ENCODE peak calls at places on chromosome 6, in seven cellular contexts. O is activated T-cell treated with anti-CD3 and anti-CD28 coated beads, Interleukin-2, amount 50 U/mL, for 4 hours; A is heart left ventricle; H is activated naive CD8-positive, alpha-beta T cell treated with anti-CD3 and anti-CD28 coated beads, Interleukin-2, amount 50 U/mL, for 24 hours; P is left lung; J is upper lobe of right lung; Q is HCT116. I is an unnamed sample.

GRCh38 chr6:82251942-82252341 is 4.4 kb upstream of the IBTK start:
- ATAC-seq in O (no peak), A (no peak), H (no peak), P (no peak), J (no peak), Q (no peak), I (no peak)

GRCh38 chr6:42693725-42694323 is 28.6 kb downstream of the PRPH2 start:
- ATAC-seq in O (no peak), A (no peak), H (peak; percentile 11), P (no peak), J (no peak), Q (no peak), I (no peak)

GRCh38 chr6:31658983-31659648 is 1.5 kb downstream of the C6orf47 start:
- ATAC-seq in O (no peak), A (no peak), H (no peak), P (no peak), J (no peak), Q (no peak), I (no peak)

GRCh38 chr6:158789115-158789917 is 29.9 kb downstream of the EZR start:
- ATAC-seq in O (peak; percentile 79), A (peak; percentile 45), H (peak; percentile 70), P (peak; percentile 7), J (peak; percentile 18), Q (no peak), I (no peak)

GRCh38 chr6:163343609-163344008 is 70.9 kb upstream of the QKI start:
- ATAC-seq in O (no peak), A (peak; percentile 45), H (no peak), P (no peak), J (no peak), Q (no peak), I (no peak)

GRCh38 chr6:168514216-168514615 is 73.2 kb downstream of the SMOC2 start:
- ATAC-seq in O (no peak), A (peak; percentile 84), H (no peak), P (peak; percentile 42), J (peak; percentile 17), Q (no peak), I (no peak)

GRCh38 chr6:74455786-74456185 is 750.1 kb downstream of the COL12A1 start:
- ATAC-seq in O (no peak), A (no peak), H (no peak), P (no peak), J (no peak), Q (no peak), I (no peak)

GRCh38 chr6:138765896-138766487 is 7.6 kb upstream of the CCDC28A start:
- ATAC-seq in O (no peak), A (no peak), H (no peak), P (peak; percentile 54), J (peak; percentile 36), Q (peak; percentile 63), I (no peak)

GRCh38 chr6:132400641-132401119 is 595 bp downstream of the MOXD1 start:
- ATAC-seq in O (no peak), A (peak; percentile 58), H (no peak), P (peak; percentile 28), J (peak; percentile 16), Q (peak; percentile 34), I (peak; percentile 35)

GRCh38 chr6:118488631-118489030 is 59.5 kb upstream of the PLN start:
- ATAC-seq in O (no peak), A (no peak), H (no peak), P (no peak), J (no peak), Q (no peak), I (no peak)

GRCh38 chr6:27986928-27987725 is 30.1 kb downstream of the OR2B6 start:
- ATAC-seq in O (no peak), A (no peak), H (no peak), P (no peak), J (no peak), Q (peak; percentile 36), I (no peak)

GRCh38 chr6:126127662-126128061 is 141.3 kb downstream of the TRMT11 start:
- ATAC-seq in O (no peak), A (no peak), H (no peak), P (no peak), J (no peak), Q (no peak), I (no peak)

GRCh38 chr6:2771021-2771558 is 5.9 kb downstream of the WRNIP1 start:
- ATAC-seq in O (no peak), A (no peak), H (no peak), P (no peak), J (no peak), Q (no peak), I (no peak)

GRCh38 chr6:159317430-159317829 is 148.2 kb downstream of the FNDC1 start:
- ATAC-seq in O (no peak), A (no peak), H (no peak), P (no peak), J (no peak), Q (no peak), I (no peak)

GRCh38 chr6:3442444-3443220 is 14.2 kb downstream of the SLC22A23 start:
- ATAC-seq in O (no peak), A (no peak), H (no peak), P (peak; percentile 51), J (peak; percentile 30), Q (peak; percentile 43), I (no peak)

GRCh38 chr6:5832621-5833107 is 174.1 kb downstream of the NRN1 start:
- ATAC-seq in O (no peak), A (no peak), H (no peak), P (no peak), J (no peak), Q (no peak), I (no peak)

GRCh38 chr6:147126618-147127022 is 77.6 kb upstream of the STXBP5 start:
- ATAC-seq in O (no peak), A (peak; percentile 97), H (no peak), P (peak; percentile 70), J (peak; percentile 74), Q (no peak), I (no peak)

GRCh38 chr6:150290429-150290828 is 78.4 kb upstream of the IYD start:
- ATAC-seq in O (no peak), A (no peak), H (no peak), P (peak; percentile 63), J (no peak), Q (no peak), I (peak; percentile 92)

GRCh38 chr6:111551521-111552231 is 54.0 kb downstream of the TRAF3IP2 start:
- ATAC-seq in O (no peak), A (no peak), H (no peak), P (peak; percentile 88), J (peak; percentile 86), Q (peak; percentile 53), I (peak; percentile 40)

GRCh38 chr6:49409951-49410542 is 53.0 kb downstream of the MMUT start:
- ATAC-seq in O (no peak), A (peak; percentile 74), H (peak; percentile 52), P (peak; percentile 91), J (peak; percentile 88), Q (peak; percentile 89), I (peak; percentile 67)

GRCh38 chr6:132490478-132491204 is 22.3 kb downstream of the STX7 start:
- ATAC-seq in O (no peak), A (peak; percentile 77), H (no peak), P (peak; percentile 45), J (peak; percentile 52), Q (no peak), I (no peak)

GRCh38 chr6:10418862-10419748 is 4.2 kb upstream of the TFAP2A start:
- ATAC-seq in O (no peak), A (no peak), H (peak; percentile 22), P (peak; percentile 56), J (no peak), Q (no peak), I (peak; percentile 52)

GRCh38 chr6:99393366-99393697 is 663 bp downstream of the COQ3 start:
- ATAC-seq in O (peak; percentile 11), A (no peak), H (peak; percentile 11), P (peak; percentile 29), J (no peak), Q (peak; percentile 17), I (peak; percentile 20)

GRCh38 chr6:83838727-83839126 is 14.4 kb upstream of the RIPPLY2 start:
- ATAC-seq in O (no peak), A (no peak), H (no peak), P (no peak), J (no peak), Q (no peak), I (no peak)

GRCh38 chr6:137832110-137832509 is 34.9 kb upstream of the TNFAIP3 start:
- ATAC-seq in O (no peak), A (no peak), H (no peak), P (no peak), J (no peak), Q (peak; percentile 80), I (no peak)

GRCh38 chr6:152226119-152226518 is 411.0 kb downstream of the SYNE1 start:
- ATAC-seq in O (no peak), A (no peak), H (no peak), P (no peak), J (no peak), Q (no peak), I (no peak)

GRCh38 chr6:39314273-39314790 is at the start of gene KCNK17:
- ATAC-seq in O (no peak), A (no peak), H (no peak), P (no peak), J (no peak), Q (no peak), I (no peak)

GRCh38 chr6:125287718-125288117 is 14.0 kb downstream of the HDDC2 start:
- ATAC-seq in O (no peak), A (no peak), H (no peak), P (no peak), J (no peak), Q (no peak), I (no peak)

GRCh38 chr6:162200945-162201692 is 526.4 kb downstream of the PRKN start:
- ATAC-seq in O (no peak), A (peak; percentile 62), H (no peak), P (no peak), J (no peak), Q (no peak), I (no peak)

GRCh38 chr6:158826819-158827501 is 7.8 kb upstream of the EZR start:
- ATAC-seq in O (no peak), A (no peak), H (no peak), P (no peak), J (no peak), Q (no peak), I (no peak)

GRCh38 chr6:157253017-157253416 is 70.3 kb downstream of the TMEM242 start:
- ATAC-seq in O (no peak), A (peak; percentile 62), H (no peak), P (no peak), J (no peak), Q (no peak), I (peak; percentile 46)

GRCh38 chr6:4687989-4688947 is 87.9 kb upstream of the CDYL start:
- ATAC-seq in O (no peak), A (no peak), H (no peak), P (peak; percentile 69), J (peak; percentile 66), Q (peak; percentile 86), I (peak; percentile 88)

GRCh38 chr6:90079555-90080490 is 185.6 kb downstream of the GJA10 start:
- ATAC-seq in O (peak; percentile 16), A (no peak), H (peak; percentile 34), P (no peak), J (no peak), Q (no peak), I (no peak)

GRCh38 chr6:158707826-158708225 is 58.0 kb downstream of the SYTL3 start:
- ATAC-seq in O (no peak), A (peak; percentile 12), H (no peak), P (peak; percentile 60), J (peak; percentile 42), Q (peak; percentile 14), I (peak; percentile 41)

GRCh38 chr6:24931752-24932691 is 3.7 kb downstream of the RIPOR2 start:
- ATAC-seq in O (peak; percentile 31), A (no peak), H (peak; percentile 15), P (no peak), J (no peak), Q (no peak), I (peak; percentile 27)

GRCh38 chr6:92577077-92577719 is 842.2 kb downstream of the EPHA7 start:
- ATAC-seq in O (no peak), A (no peak), H (no peak), P (no peak), J (peak; percentile 29), Q (no peak), I (no peak)

GRCh38 chr6:40723967-40724366 is 136.8 kb upstream of the LRFN2 start:
- ATAC-seq in O (no peak), A (no peak), H (no peak), P (no peak), J (no peak), Q (no peak), I (no peak)

GRCh38 chr6:15308445-15309213 is 62.8 kb downstream of the JARID2 start:
- ATAC-seq in O (no peak), A (no peak), H (peak; percentile 58), P (no peak), J (no peak), Q (no peak), I (no peak)

I was measured in esophagus mucosa.